ENCODE peak calls at places on chromosome 3, in eight cellular contexts. One of them, this sample, is unnamed.

GRCh38 chr3:81378552-81379288 is 382.7 kb downstream of the GBE1 start:
- DNase-seq in prostate gland: no peak
- DNase-seq in choroid plexus epithelial cell: no peak
- DNase-seq in heart left ventricle: no peak
- DNase-seq in neural progenitor cell: no peak
- DNase-seq in mammary epithelial cell: no peak
- DNase-seq in H1: no peak
- DNase-seq in upper lobe of right lung: no peak
- DNase-seq in this sample: no peak

GRCh38 chr3:128083396-128083795 is 31.2 kb downstream of the SEC61A1 start:
- DNase-seq in prostate gland: no peak
- DNase-seq in H1: no peak
- DNase-seq in upper lobe of right lung: peak
- DNase-seq in heart left ventricle: peak
- DNase-seq in choroid plexus epithelial cell: no peak
- DNase-seq in mammary epithelial cell: no peak
- DNase-seq in neural progenitor cell: peak
- DNase-seq in this sample: no peak

GRCh38 chr3:100706365-100706764 is 2.9 kb upstream of the TFG start:
- DNase-seq in upper lobe of right lung: no peak
- DNase-seq in neural progenitor cell: no peak
- DNase-seq in heart left ventricle: no peak
- DNase-seq in H1: no peak
- DNase-seq in choroid plexus epithelial cell: no peak
- DNase-seq in mammary epithelial cell: peak
- DNase-seq in prostate gland: no peak
- DNase-seq in this sample: no peak

GRCh38 chr3:174767853-174768382 is 91.2 kb upstream of the NAALADL2 start:
- DNase-seq in upper lobe of right lung: no peak
- DNase-seq in choroid plexus epithelial cell: peak
- DNase-seq in heart left ventricle: no peak
- DNase-seq in neural progenitor cell: no peak
- DNase-seq in mammary epithelial cell: no peak
- DNase-seq in H1: no peak
- DNase-seq in prostate gland: no peak
- DNase-seq in this sample: no peak

GRCh38 chr3:123984350-123984749 is 7.6 kb downstream of the ROPN1 start:
- DNase-seq in choroid plexus epithelial cell: no peak
- DNase-seq in heart left ventricle: no peak
- DNase-seq in mammary epithelial cell: no peak
- DNase-seq in prostate gland: no peak
- DNase-seq in H1: no peak
- DNase-seq in neural progenitor cell: no peak
- DNase-seq in upper lobe of right lung: no peak
- DNase-seq in this sample: no peak

GRCh38 chr3:127015282-127016042 is 32.5 kb downstream of the PLXNA1 start:
- DNase-seq in neural progenitor cell: peak
- DNase-seq in choroid plexus epithelial cell: no peak
- DNase-seq in mammary epithelial cell: no peak
- DNase-seq in prostate gland: no peak
- DNase-seq in H1: no peak
- DNase-seq in upper lobe of right lung: no peak
- DNase-seq in heart left ventricle: no peak
- DNase-seq in this sample: no peak

GRCh38 chr3:33581666-33582065 is 136.4 kb downstream of the CLASP2 start:
- DNase-seq in prostate gland: no peak
- DNase-seq in mammary epithelial cell: no peak
- DNase-seq in neural progenitor cell: no peak
- DNase-seq in upper lobe of right lung: no peak
- DNase-seq in heart left ventricle: no peak
- DNase-seq in H1: no peak
- DNase-seq in choroid plexus epithelial cell: no peak
- DNase-seq in this sample: no peak

GRCh38 chr3:47418167-47419082 is 37.6 kb downstream of the PTPN23 start:
- DNase-seq in neural progenitor cell: no peak
- DNase-seq in upper lobe of right lung: no peak
- DNase-seq in prostate gland: no peak
- DNase-seq in mammary epithelial cell: no peak
- DNase-seq in H1: no peak
- DNase-seq in heart left ventricle: no peak
- DNase-seq in choroid plexus epithelial cell: no peak
- DNase-seq in this sample: no peak

GRCh38 chr3:154981201-154981600 is 98.9 kb upstream of the MME start:
- DNase-seq in choroid plexus epithelial cell: no peak
- DNase-seq in upper lobe of right lung: no peak
- DNase-seq in neural progenitor cell: no peak
- DNase-seq in H1: no peak
- DNase-seq in heart left ventricle: no peak
- DNase-seq in mammary epithelial cell: no peak
- DNase-seq in prostate gland: no peak
- DNase-seq in this sample: no peak

GRCh38 chr3:42101048-42101447 is 9.9 kb downstream of the TRAK1 start:
- DNase-seq in choroid plexus epithelial cell: peak
- DNase-seq in H1: no peak
- DNase-seq in heart left ventricle: peak
- DNase-seq in mammary epithelial cell: peak
- DNase-seq in neural progenitor cell: no peak
- DNase-seq in upper lobe of right lung: no peak
- DNase-seq in prostate gland: no peak
- DNase-seq in this sample: peak

GRCh38 chr3:67981077-67981476 is 326.7 kb upstream of the SUCLG2 start:
- DNase-seq in neural progenitor cell: no peak
- DNase-seq in prostate gland: no peak
- DNase-seq in mammary epithelial cell: no peak
- DNase-seq in upper lobe of right lung: no peak
- DNase-seq in choroid plexus epithelial cell: no peak
- DNase-seq in H1: no peak
- DNase-seq in heart left ventricle: no peak
- DNase-seq in this sample: no peak

GRCh38 chr3:4334548-4334947 is 31.4 kb downstream of the SETMAR start:
- DNase-seq in heart left ventricle: no peak
- DNase-seq in choroid plexus epithelial cell: no peak
- DNase-seq in prostate gland: no peak
- DNase-seq in H1: no peak
- DNase-seq in neural progenitor cell: no peak
- DNase-seq in upper lobe of right lung: no peak
- DNase-seq in mammary epithelial cell: no peak
- DNase-seq in this sample: no peak

GRCh38 chr3:172680684-172681083 is 30.2 kb downstream of the NCEH1 start:
- DNase-seq in mammary epithelial cell: no peak
- DNase-seq in prostate gland: no peak
- DNase-seq in heart left ventricle: no peak
- DNase-seq in neural progenitor cell: no peak
- DNase-seq in upper lobe of right lung: no peak
- DNase-seq in choroid plexus epithelial cell: no peak
- DNase-seq in H1: no peak
- DNase-seq in this sample: no peak

GRCh38 chr3:176403531-176403930 is 793.8 kb downstream of the TBL1XR1 start:
- DNase-seq in upper lobe of right lung: no peak
- DNase-seq in prostate gland: no peak
- DNase-seq in mammary epithelial cell: no peak
- DNase-seq in neural progenitor cell: no peak
- DNase-seq in choroid plexus epithelial cell: no peak
- DNase-seq in heart left ventricle: no peak
- DNase-seq in H1: no peak
- DNase-seq in this sample: no peak

GRCh38 chr3:59268170-59268569 is 218.3 kb upstream of the CFAP20DC start:
- DNase-seq in prostate gland: no peak
- DNase-seq in heart left ventricle: no peak
- DNase-seq in H1: no peak
- DNase-seq in choroid plexus epithelial cell: peak
- DNase-seq in upper lobe of right lung: no peak
- DNase-seq in neural progenitor cell: no peak
- DNase-seq in mammary epithelial cell: peak
- DNase-seq in this sample: no peak

GRCh38 chr3:118347781-118348557 is 686.7 kb downstream of the IGSF11 start:
- DNase-seq in neural progenitor cell: no peak
- DNase-seq in upper lobe of right lung: no peak
- DNase-seq in prostate gland: no peak
- DNase-seq in H1: no peak
- DNase-seq in mammary epithelial cell: no peak
- DNase-seq in heart left ventricle: no peak
- DNase-seq in choroid plexus epithelial cell: no peak
- DNase-seq in this sample: no peak

GRCh38 chr3:127002195-127003174 is 19.6 kb downstream of the PLXNA1 start:
- DNase-seq in choroid plexus epithelial cell: peak
- DNase-seq in heart left ventricle: peak
- DNase-seq in prostate gland: peak
- DNase-seq in mammary epithelial cell: peak
- DNase-seq in neural progenitor cell: peak
- DNase-seq in H1: peak
- DNase-seq in upper lobe of right lung: peak
- DNase-seq in this sample: peak

DNA sequence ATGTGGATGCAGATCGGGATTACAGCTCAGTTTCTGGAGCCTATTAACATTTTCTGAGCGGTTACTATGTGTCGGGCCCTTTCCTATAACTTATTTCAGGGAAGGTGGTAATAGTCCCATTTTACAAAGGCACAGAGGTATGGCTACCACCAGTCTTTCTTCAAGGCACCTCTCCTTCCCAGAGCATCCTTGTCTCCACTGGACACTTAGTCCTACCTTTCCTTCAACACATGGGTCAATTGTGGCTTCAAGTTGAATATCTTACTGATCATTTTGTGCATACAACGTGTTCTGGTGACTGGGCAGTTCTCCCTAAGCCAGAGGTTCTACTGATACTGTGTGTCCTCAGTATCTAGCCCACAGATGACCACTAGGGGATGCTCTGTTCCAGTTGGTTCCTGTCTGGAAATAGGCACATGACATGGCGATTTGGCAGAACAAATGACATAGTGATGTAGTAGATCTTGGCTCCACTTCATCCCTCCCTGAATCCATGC is 60.7 kb upstream of the CMTM8 start:
- DNase-seq in neural progenitor cell: peak
- DNase-seq in H1: peak
- DNase-seq in heart left ventricle: peak
- DNase-seq in mammary epithelial cell: peak
- DNase-seq in prostate gland: peak
- DNase-seq in upper lobe of right lung: no peak
- DNase-seq in choroid plexus epithelial cell: peak
- DNase-seq in this sample: peak
- H3K4me3 ChIP-seq in neural progenitor cell: no peak
- H3K4me3 ChIP-seq in H1: no peak
- H3K4me3 ChIP-seq in heart left ventricle: no peak
- H3K4me3 ChIP-seq in mammary epithelial cell: no peak
- H3K4me3 ChIP-seq in prostate gland: no peak
- H3K4me3 ChIP-seq in upper lobe of right lung: no peak
- H3K4me3 ChIP-seq in choroid plexus epithelial cell: no peak
- H3K4me3 ChIP-seq in this sample: no peak

GRCh38 chr3:63909431-63909830 is 2.8 kb downstream of the SCAANT1 start:
- DNase-seq in mammary epithelial cell: no peak
- DNase-seq in prostate gland: no peak
- DNase-seq in heart left ventricle: no peak
- DNase-seq in H1: no peak
- DNase-seq in neural progenitor cell: no peak
- DNase-seq in upper lobe of right lung: no peak
- DNase-seq in choroid plexus epithelial cell: no peak
- DNase-seq in this sample: no peak

GRCh38 chr3:63911395-63911900 is 735 bp downstream of the SCAANT1 start:
- DNase-seq in neural progenitor cell: no peak
- DNase-seq in H1: no peak
- DNase-seq in prostate gland: no peak
- DNase-seq in choroid plexus epithelial cell: no peak
- DNase-seq in heart left ventricle: no peak
- DNase-seq in upper lobe of right lung: no peak
- DNase-seq in mammary epithelial cell: no peak
- DNase-seq in this sample: no peak

GRCh38 chr3:63908776-63909175 is 3.4 kb downstream of the SCAANT1 start:
- DNase-seq in heart left ventricle: no peak
- DNase-seq in H1: no peak
- DNase-seq in mammary epithelial cell: no peak
- DNase-seq in neural progenitor cell: no peak
- DNase-seq in upper lobe of right lung: no peak
- DNase-seq in choroid plexus epithelial cell: no peak
- DNase-seq in prostate gland: no peak
- DNase-seq in this sample: no peak

GRCh38 chr3:63911901-63912767 is at the start of gene SCAANT1:
- DNase-seq in H1: peak
- DNase-seq in prostate gland: peak
- DNase-seq in heart left ventricle: peak
- DNase-seq in mammary epithelial cell: peak
- DNase-seq in choroid plexus epithelial cell: peak
- DNase-seq in neural progenitor cell: peak
- DNase-seq in upper lobe of right lung: peak
- DNase-seq in this sample: peak

DNA sequence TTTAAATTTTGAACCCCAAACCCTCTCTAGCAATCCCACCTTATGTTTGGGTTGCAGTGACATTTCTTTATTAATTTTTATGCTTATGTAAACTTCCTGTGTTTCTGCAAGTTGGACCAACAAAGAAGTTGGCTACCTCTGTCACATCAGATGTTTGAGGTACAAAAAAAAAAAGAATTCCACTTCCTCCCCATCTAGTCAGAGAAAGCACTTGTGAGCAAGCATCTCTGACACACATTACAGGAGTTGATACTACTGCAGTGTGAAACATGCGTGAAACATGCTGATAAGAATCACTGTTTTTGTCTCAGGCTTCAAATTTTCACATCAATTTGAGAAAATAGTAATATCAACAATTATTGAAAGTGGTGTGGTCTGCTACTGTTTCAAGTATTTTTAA is 1.3 kb downstream of the SCAANT1 start:
- DNase-seq in mammary epithelial cell: peak
- DNase-seq in prostate gland: no peak
- DNase-seq in heart left ventricle: no peak
- DNase-seq in choroid plexus epithelial cell: no peak
- DNase-seq in neural progenitor cell: no peak
- DNase-seq in upper lobe of right lung: no peak
- DNase-seq in H1: no peak
- DNase-seq in this sample: no peak
- H3K4me3 ChIP-seq in mammary epithelial cell: peak
- H3K4me3 ChIP-seq in prostate gland: no peak
- H3K4me3 ChIP-seq in heart left ventricle: no peak
- H3K4me3 ChIP-seq in choroid plexus epithelial cell: no peak
- H3K4me3 ChIP-seq in neural progenitor cell: peak
- H3K4me3 ChIP-seq in upper lobe of right lung: no peak
- H3K4me3 ChIP-seq in H1: no peak
- H3K4me3 ChIP-seq in this sample: no peak

GRCh38 chr3:111252795-111253194 is 181.2 kb downstream of the NECTIN3 start:
- DNase-seq in heart left ventricle: no peak
- DNase-seq in mammary epithelial cell: no peak
- DNase-seq in upper lobe of right lung: no peak
- DNase-seq in neural progenitor cell: no peak
- DNase-seq in prostate gland: no peak
- DNase-seq in choroid plexus epithelial cell: peak
- DNase-seq in H1: no peak
- DNase-seq in this sample: no peak
- H3K4me3 ChIP-seq in heart left ventricle: no peak
- H3K4me3 ChIP-seq in mammary epithelial cell: no peak
- H3K4me3 ChIP-seq in upper lobe of right lung: no peak
- H3K4me3 ChIP-seq in neural progenitor cell: no peak
- H3K4me3 ChIP-seq in prostate gland: no peak
- H3K4me3 ChIP-seq in choroid plexus epithelial cell: peak
- H3K4me3 ChIP-seq in H1: no peak
- H3K4me3 ChIP-seq in this sample: no peak

DNA sequence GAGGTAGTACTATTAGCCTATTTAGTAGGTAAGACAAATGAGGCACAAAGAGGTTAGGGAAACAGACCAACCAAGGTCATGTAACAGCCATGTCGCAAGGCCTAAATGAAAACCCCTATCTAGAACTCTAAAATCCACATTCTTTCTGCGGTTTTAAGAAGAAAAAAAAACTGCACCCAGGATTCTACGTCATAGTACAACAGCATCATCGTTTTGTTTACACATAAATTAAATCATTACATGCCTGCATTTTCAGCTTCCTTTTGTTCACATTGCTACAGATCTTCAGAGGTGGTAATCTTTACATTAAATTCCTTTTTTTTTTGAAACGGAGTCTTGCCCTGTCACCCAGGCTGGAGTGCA is 548 bp upstream of the PSMD6 start:
- DNase-seq in neural progenitor cell: no peak
- DNase-seq in mammary epithelial cell: no peak
- DNase-seq in H1: no peak
- DNase-seq in choroid plexus epithelial cell: peak
- DNase-seq in heart left ventricle: no peak
- DNase-seq in upper lobe of right lung: no peak
- DNase-seq in prostate gland: no peak
- DNase-seq in this sample: no peak
- H3K4me3 ChIP-seq in neural progenitor cell: no peak
- H3K4me3 ChIP-seq in mammary epithelial cell: no peak
- H3K4me3 ChIP-seq in H1: no peak
- H3K4me3 ChIP-seq in choroid plexus epithelial cell: no peak
- H3K4me3 ChIP-seq in heart left ventricle: no peak
- H3K4me3 ChIP-seq in upper lobe of right lung: peak
- H3K4me3 ChIP-seq in prostate gland: no peak
- H3K4me3 ChIP-seq in this sample: peak